ENCODE peak calls at places on chromosomes 4 and X, in nine cellular contexts. M is transverse colon, O is tibial nerve, D is heart left ventricle, G is HepG2, N is sigmoid colon, Q is esophagus squamous epithelium, Y is breast epithelium, F is prostate gland. A is an unnamed sample. For H3K36me3, the result is how much of the 10 kb centered on the place peaks cover.

GRCh38 chr4:79025170-79025569 is 85.9 kb upstream of the PAQR3 start:
- DNase-seq in M (no peak), O (no peak), D (no peak), G (peak), N (no peak), Q (no peak), Y (no peak), F (no peak), A (no peak)

GRCh38 chr4:47824844-47825243 is 13.0 kb downstream of the CORIN start:
- DNase-seq in M (no peak), O (no peak), D (peak), G (no peak), N (no peak), Q (no peak), Y (no peak), F (no peak), A (no peak)

GRCh38 chr4:167642250-167642649 is 408.0 kb upstream of the SPOCK3 start:
- DNase-seq in M (no peak), O (no peak), D (no peak), G (no peak), N (no peak), Q (no peak), Y (no peak), F (no peak), A (no peak)

GRCh38 chr4:55023030-55023429 is 102.4 kb downstream of the KDR start:
- DNase-seq in M (no peak), O (no peak), D (no peak), G (no peak), N (no peak), Q (no peak), Y (no peak), F (no peak), A (no peak)

GRCh38 chrX:19966056-19966455 is 24.8 kb downstream of the BCLAF3 start:
- DNase-seq in M (no peak), O (no peak), D (no peak), G (no peak), N (no peak), Q (no peak), Y (no peak), F (no peak), A (no peak)

GRCh38 chrX:150688911-150689451 is 4.2 kb upstream of the MTMR1 start:
- DNase-seq in M (no peak), O (no peak), D (no peak), G (peak), N (no peak), Q (no peak), Y (no peak), F (no peak), A (no peak)

GRCh38 chrX:107704181-107704580 is 71.4 kb downstream of the TSC22D3 start:
- DNase-seq in M (no peak), O (no peak), D (no peak), G (no peak), N (no peak), Q (no peak), Y (no peak), F (no peak), A (no peak)

GRCh38 chr4:113962719-113963274 is 16.6 kb downstream of the ARSJ start:
- DNase-seq in M (no peak), O (no peak), D (no peak), G (no peak), N (no peak), Q (no peak), Y (no peak), F (no peak), A (no peak)

GRCh38 chr4:148090029-148090428 is 352.2 kb downstream of the NR3C2 start:
- DNase-seq in M (no peak), O (no peak), D (no peak), G (no peak), N (no peak), Q (no peak), Y (no peak), F (no peak), A (no peak)

GRCh38 chrX:15816886-15817285 is 26.6 kb downstream of the ZRSR2 start:
- DNase-seq in M (no peak), O (no peak), D (no peak), G (no peak), N (no peak), Q (no peak), Y (no peak), F (no peak), A (no peak)

GRCh38 chr4:100569196-100569595 is 51.4 kb upstream of the EMCN start:
- DNase-seq in M (no peak), O (no peak), D (no peak), G (no peak), N (no peak), Q (no peak), Y (no peak), F (no peak), A (no peak)

GRCh38 chr4:64882311-64883086 is 473.2 kb upstream of the TECRL start:
- DNase-seq in M (no peak), O (no peak), D (no peak), G (no peak), N (no peak), Q (no peak), Y (no peak), F (no peak), A (no peak)

GRCh38 chr4:7299051-7299907 is 106.9 kb downstream of the SORCS2 start:
- DNase-seq in M (no peak), O (no peak), D (peak), G (no peak), N (no peak), Q (no peak), Y (no peak), F (no peak), A (no peak)

GRCh38 chrX:20421275-20421674 is 154.6 kb upstream of the RPS6KA3 start:
- DNase-seq in M (no peak), O (no peak), D (no peak), G (no peak), N (no peak), Q (no peak), Y (no peak), F (no peak), A (no peak)

GRCh38 chr4:174828845-174829701 is at the start of gene GLRA3:
- DNase-seq in M (peak), O (no peak), D (peak), G (peak), N (no peak), Q (no peak), Y (peak), F (no peak), A (peak)

GRCh38 chr4:52825311-52826090 is 36.6 kb upstream of the RASL11B start:
- DNase-seq in M (no peak), O (no peak), D (no peak), G (peak), N (no peak), Q (no peak), Y (no peak), F (no peak), A (no peak)

GRCh38 chr4:186204611-186205144 is 13.3 kb downstream of the CYP4V2 start:
- DNase-seq in M (peak), O (no peak), D (no peak), G (no peak), N (no peak), Q (no peak), Y (no peak), F (no peak), A (peak)

GRCh38 chrX:40189621-40190020 is 91.9 kb upstream of the BCOR start:
- DNase-seq in M (no peak), O (no peak), D (no peak), G (no peak), N (no peak), Q (no peak), Y (no peak), F (no peak), A (no peak)

GRCh38 chr4:2416564-2417195 is 1.8 kb downstream of the ZFYVE28 start:
- DNase-seq in M (peak), O (no peak), D (no peak), G (no peak), N (no peak), Q (no peak), Y (no peak), F (no peak), A (peak)
- TF ChIP-seq POLR2A in M (peak), O (no peak), D (no peak), G (no peak), N (no peak), Q (no peak), Y (no peak), F (no peak), A (no peak)

DNA sequence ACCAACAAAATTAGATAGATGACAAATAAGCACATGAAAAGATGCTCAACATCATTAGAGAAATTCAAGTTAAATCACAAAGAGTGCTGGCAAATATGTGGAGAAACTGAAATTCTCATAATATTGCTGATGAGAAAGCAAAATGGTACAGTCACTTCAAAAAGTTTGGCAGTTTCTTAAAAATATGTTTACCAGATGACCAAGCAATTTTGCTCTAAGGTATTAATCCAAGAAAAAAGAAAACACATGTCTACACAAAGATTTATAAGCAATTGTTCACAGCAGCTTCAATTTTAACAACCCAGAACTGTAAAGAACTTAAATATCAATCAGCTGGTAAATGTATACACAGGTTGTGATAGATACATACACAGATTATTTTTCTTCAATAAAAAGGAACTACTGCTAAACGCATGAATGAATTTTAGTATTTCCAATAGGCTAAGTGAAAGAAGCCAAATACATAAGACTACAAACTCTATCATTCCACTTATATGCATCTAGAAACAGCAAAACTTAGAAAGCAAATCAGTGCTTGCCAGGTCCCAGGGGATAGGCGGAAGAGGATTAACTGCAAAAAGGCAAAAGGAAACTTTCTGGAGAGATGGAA is 11.7 kb downstream of the OTUD4 start:
- DNase-seq in M (no peak), O (no peak), D (no peak), G (no peak), N (no peak), Q (no peak), Y (no peak), F (no peak), A (no peak)
- H3K36me3 ChIP-seq in M (under half), O (under half), D (half or more), G (half or more), N (under half), Q (under half), Y (under half), F (under half), A (under half)

GRCh38 chrX:71181910-71182799 is 37.5 kb downstream of the NLGN3 start:
- DNase-seq in M (peak), O (peak), D (peak), G (peak), N (peak), Q (peak), Y (peak), F (peak), A (peak)
- TF ChIP-seq POLR2A in M (peak), O (peak), D (no peak), G (peak), N (peak), Q (peak), Y (peak), F (peak), A (no peak)

DNA sequence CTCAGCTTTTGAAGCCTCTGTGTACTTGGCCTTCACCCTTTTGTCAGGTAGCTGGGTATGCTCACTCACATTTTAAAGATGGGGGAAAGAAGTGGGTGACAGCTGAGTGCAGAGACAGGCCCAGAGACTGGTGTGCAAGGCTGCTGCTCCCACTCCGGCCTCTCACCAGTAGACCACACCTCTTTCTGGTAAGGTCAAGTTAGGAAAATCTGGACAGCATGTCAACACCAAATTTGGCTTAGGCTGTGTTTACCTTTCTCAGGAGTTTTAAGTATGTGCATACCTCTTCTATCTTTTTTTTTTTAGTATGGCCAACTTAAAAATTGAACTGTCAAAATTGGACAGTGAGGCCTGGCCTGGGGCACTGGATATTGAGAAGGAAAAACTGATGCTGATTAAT is 66.6 kb downstream of the CLDN22 start:
- DNase-seq in M (no peak), O (no peak), D (no peak), G (no peak), N (no peak), Q (no peak), Y (no peak), F (no peak), A (no peak)
- H3K36me3 ChIP-seq in M (under half), O (under half), D (half or more), G (half or more), N (under half), Q (under half), Y (under half), F (under half), A (under half)

DNA sequence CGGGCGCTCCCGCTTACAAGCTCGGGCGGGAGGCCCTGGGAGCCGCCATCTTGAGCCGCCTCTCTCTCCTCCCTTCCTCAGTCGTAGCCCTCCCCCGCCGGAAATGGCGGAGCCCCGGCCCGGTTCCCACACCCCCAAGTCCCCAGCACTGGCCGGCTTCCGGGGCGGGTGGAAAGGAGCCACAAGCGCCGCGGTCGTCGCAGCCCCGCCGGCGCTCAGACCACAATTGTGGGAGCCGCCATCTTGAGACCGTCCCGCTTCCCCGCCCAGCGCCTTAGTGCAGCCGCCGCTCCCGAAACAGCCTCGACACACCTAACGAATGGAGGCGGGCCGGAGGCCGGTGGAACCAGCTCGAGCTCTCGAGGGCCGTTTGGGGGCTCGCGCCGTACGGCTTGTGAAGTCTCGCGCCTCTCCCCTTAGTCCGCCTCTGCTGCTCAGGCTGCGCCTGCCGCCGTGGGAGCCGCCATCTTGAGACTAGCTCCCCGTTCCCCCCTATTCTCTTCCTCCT is 440 bp downstream of the HCFC1 start:
- DNase-seq in M (peak), O (peak), D (peak), G (peak), N (peak), Q (peak), Y (peak), F (peak), A (peak)
- TF ChIP-seq POLR2A in M (peak), O (peak), D (no peak), G (no peak), N (peak), Q (peak), Y (no peak), F (peak), A (no peak)

GRCh38 chr4:2929469-2929868 is 33.7 kb downstream of the NOP14 start:
- DNase-seq in M (no peak), O (no peak), D (no peak), G (no peak), N (no peak), Q (no peak), Y (peak), F (no peak), A (peak)
- H3K36me3 ChIP-seq in M (under half), O (under half), D (half or more), G (under half), N (under half), Q (under half), Y (under half), F (under half), A (half or more)

DNA sequence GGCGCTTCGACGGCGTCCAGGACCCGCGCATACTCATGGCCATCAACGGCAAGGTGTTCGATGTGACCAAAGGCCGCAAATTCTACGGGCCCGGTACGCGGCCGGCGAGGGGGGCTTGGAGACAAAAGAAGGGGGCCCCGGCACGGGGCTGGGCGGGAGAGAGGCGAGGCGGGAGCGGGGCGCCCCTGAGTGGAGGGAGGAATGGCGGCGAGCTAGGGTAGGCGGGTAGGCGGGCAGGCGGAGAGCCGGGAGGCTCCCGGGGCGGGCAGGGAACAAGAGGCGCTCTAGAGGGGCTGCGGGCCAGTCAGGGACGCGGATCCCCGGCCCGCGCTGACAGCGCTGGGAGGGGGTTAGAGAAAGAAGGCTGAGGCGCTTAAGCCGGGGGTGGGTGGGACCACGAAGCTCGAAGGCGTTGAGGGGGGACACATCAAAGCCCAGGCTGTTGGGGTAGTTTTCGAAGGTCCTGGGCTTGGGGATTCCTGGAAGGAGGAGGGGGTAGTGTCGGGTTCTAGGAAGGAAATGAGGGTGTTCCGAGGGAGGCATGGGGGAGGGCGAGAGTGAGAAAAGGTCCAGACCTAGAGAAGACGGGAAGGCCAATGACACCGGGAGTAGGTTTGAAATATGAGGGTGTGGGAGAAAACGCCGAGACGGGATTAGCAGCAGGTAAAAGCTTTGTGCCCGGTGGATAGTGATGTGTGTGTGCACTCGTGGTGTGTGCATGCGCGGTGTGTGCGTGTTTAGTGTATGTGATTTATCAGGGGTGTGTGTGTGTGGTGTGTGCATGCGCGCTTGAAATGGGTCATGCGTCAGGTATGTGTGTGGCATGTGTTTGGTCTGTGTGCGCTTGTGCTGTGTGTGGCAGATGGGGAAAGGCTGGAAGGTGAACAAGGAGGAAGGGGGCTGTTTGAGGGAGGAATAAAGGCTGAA is 777 bp downstream of the PGRMC1 start:
- DNase-seq in M (peak), O (no peak), D (peak), G (no peak), N (peak), Q (no peak), Y (no peak), F (peak), A (peak)
- TF ChIP-seq POLR2A in M (peak), O (no peak), D (no peak), G (no peak), N (no peak), Q (peak), Y (no peak), F (no peak), A (no peak)

GRCh38 chr4:87353592-87353991 is 30.9 kb upstream of the HSD17B13 start:
- DNase-seq in M (no peak), O (no peak), D (no peak), G (peak), N (peak), Q (no peak), Y (no peak), F (no peak), A (no peak)

GRCh38 chr4:87356832-87357526 is 34.0 kb downstream of the HSD17B11 start:
- DNase-seq in M (no peak), O (no peak), D (no peak), G (no peak), N (no peak), Q (no peak), Y (no peak), F (no peak), A (no peak)

GRCh38 chr4:87359258-87359657 is 31.7 kb downstream of the HSD17B11 start:
- DNase-seq in M (no peak), O (no peak), D (no peak), G (no peak), N (no peak), Q (no peak), Y (no peak), F (no peak), A (no peak)

DNA sequence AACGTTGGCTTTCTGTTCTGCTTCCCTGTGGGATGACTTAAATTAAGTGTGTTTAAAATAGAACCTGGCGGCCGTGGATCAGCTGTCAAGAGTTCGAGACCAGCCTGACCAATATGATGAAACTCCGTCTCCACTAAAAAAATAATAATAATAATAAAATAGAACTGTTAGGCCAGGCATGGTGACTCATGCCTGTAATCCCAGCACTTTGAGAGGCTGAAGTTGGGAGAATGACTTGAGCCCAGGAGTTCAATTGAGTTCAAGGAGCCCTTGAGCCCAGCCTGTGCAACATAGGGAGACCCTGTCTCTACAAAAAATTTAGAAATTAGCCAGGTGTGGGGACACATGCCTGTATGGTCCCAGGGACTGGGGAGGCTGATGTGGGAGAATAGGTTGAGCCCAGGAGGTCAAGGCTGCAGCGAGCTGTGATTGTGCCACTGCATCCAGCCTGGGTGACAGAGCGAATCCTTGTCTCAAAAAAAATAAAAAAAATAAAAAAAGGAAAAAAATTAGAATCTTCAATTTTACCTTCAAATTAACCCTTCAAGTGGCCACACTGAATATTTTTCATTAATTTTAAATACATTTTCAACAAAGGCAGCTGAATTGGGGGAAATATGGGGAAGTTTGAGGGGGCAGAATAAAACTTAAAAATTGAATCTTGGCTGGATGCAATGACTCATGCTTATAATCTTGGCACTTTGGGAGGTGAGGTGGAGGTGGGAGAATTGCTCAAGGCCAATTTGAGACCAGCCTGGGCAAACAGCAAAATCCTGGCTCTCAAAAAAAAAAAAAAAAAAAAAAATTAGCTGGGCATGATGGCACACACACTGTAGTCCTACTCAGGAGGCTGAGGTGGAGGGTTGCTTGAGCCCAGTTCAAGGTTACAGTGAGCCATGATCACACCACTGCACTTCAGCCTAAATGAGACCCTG is 31.8 kb upstream of the HSD17B13 start:
- DNase-seq in M (no peak), O (no peak), D (no peak), G (no peak), N (no peak), Q (no peak), Y (no peak), F (no peak), A (no peak)
- H3K36me3 ChIP-seq in M (under half), O (under half), D (under half), G (under half), N (under half), Q (under half), Y (under half), F (under half), A (under half)

GRCh38 chrX:155027509-155028066 is 944 bp downstream of the FUNDC2 start:
- DNase-seq in M (no peak), O (no peak), D (no peak), G (peak), N (peak), Q (no peak), Y (no peak), F (peak), A (no peak)
- TF ChIP-seq POLR2A in M (peak), O (no peak), D (no peak), G (no peak), N (peak), Q (no peak), Y (peak), F (peak), A (no peak)

A was measured in stomach.